ENCODE peak calls at places on chromosomes 16 and 17, in four cellular contexts. One of them, this sample, is unnamed.

GRCh38 chr17:10226930-10227695 is 28.7 kb upstream of the GAS7 start:
- DNase-seq in SK-N-SH: peak
- DNase-seq in GM12878: no peak
- DNase-seq in HepG2: peak
- DNase-seq in this sample: peak

GRCh38 chr16:83903739-83904138 is 4.8 kb downstream of the MLYCD start:
- DNase-seq in HepG2: no peak
- DNase-seq in GM12878: no peak
- DNase-seq in SK-N-SH: no peak
- DNase-seq in this sample: no peak

GRCh38 chr16:19291459-19291858 is 5.9 kb downstream of the CLEC19A start:
- DNase-seq in HepG2: no peak
- DNase-seq in GM12878: no peak
- DNase-seq in SK-N-SH: no peak
- DNase-seq in this sample: no peak

GRCh38 chr17:74759941-74760340 is 11.5 kb downstream of the NHERF1 start:
- DNase-seq in SK-N-SH: peak
- DNase-seq in HepG2: no peak
- DNase-seq in GM12878: no peak
- DNase-seq in this sample: no peak

GRCh38 chr17:27651411-27652345 is 20.7 kb downstream of the LGALS9 start:
- DNase-seq in SK-N-SH: peak
- DNase-seq in GM12878: no peak
- DNase-seq in HepG2: peak
- DNase-seq in this sample: peak

GRCh38 chr17:28407130-28407973 is 1.3 kb upstream of the SLC46A1 start:
- DNase-seq in HepG2: no peak
- DNase-seq in SK-N-SH: no peak
- DNase-seq in GM12878: no peak
- DNase-seq in this sample: peak

GRCh38 chr16:22816475-22816874 is 2.5 kb downstream of the HS3ST2 start:
- DNase-seq in GM12878: no peak
- DNase-seq in SK-N-SH: no peak
- DNase-seq in HepG2: no peak
- DNase-seq in this sample: no peak

GRCh38 chr16:86625821-86626220 is 47.5 kb downstream of the FOXL1 start:
- DNase-seq in SK-N-SH: no peak
- DNase-seq in HepG2: no peak
- DNase-seq in GM12878: no peak
- DNase-seq in this sample: no peak

GRCh38 chr16:48499822-48500440 is 110.0 kb downstream of the N4BP1 start:
- DNase-seq in HepG2: no peak
- DNase-seq in SK-N-SH: peak
- DNase-seq in GM12878: no peak
- DNase-seq in this sample: no peak

GRCh38 chr16:73196670-73197069 is 148.7 kb upstream of the ZFHX3 start:
- DNase-seq in GM12878: peak
- DNase-seq in HepG2: peak
- DNase-seq in SK-N-SH: peak
- DNase-seq in this sample: peak

GRCh38 chr16:81779540-81780320 is 639 bp downstream of the PLCG2 start:
- DNase-seq in HepG2: no peak
- DNase-seq in SK-N-SH: no peak
- DNase-seq in GM12878: no peak
- DNase-seq in this sample: peak

GRCh38 chr16:80602894-80603293 is 62.1 kb downstream of the DYNLRB2 start:
- DNase-seq in HepG2: no peak
- DNase-seq in SK-N-SH: no peak
- DNase-seq in GM12878: no peak
- DNase-seq in this sample: no peak

GRCh38 chr16:80604600-80605355 is 64.0 kb downstream of the DYNLRB2 start:
- DNase-seq in SK-N-SH: no peak
- DNase-seq in GM12878: no peak
- DNase-seq in HepG2: no peak
- DNase-seq in this sample: no peak

GRCh38 chr16:80610489-80611156 is 69.8 kb downstream of the DYNLRB2 start:
- DNase-seq in SK-N-SH: no peak
- DNase-seq in HepG2: no peak
- DNase-seq in GM12878: no peak
- DNase-seq in this sample: no peak

GRCh38 chr16:80607204-80607603 is 66.4 kb downstream of the DYNLRB2 start:
- DNase-seq in GM12878: no peak
- DNase-seq in HepG2: no peak
- DNase-seq in SK-N-SH: no peak
- DNase-seq in this sample: no peak

GRCh38 chr16:80606221-80606766 is 65.5 kb downstream of the DYNLRB2 start:
- DNase-seq in GM12878: no peak
- DNase-seq in HepG2: no peak
- DNase-seq in SK-N-SH: no peak
- DNase-seq in this sample: no peak
- H3K4me3 ChIP-seq in GM12878: no peak
- H3K4me3 ChIP-seq in HepG2: no peak
- H3K4me3 ChIP-seq in SK-N-SH: no peak
- H3K4me3 ChIP-seq in this sample: no peak

GRCh38 chr17:78861229-78861628 is 20.6 kb upstream of the USP36 start:
- DNase-seq in SK-N-SH: no peak
- DNase-seq in GM12878: no peak
- DNase-seq in HepG2: no peak
- DNase-seq in this sample: no peak
- TF ChIP-seq TCF12 in SK-N-SH: no peak
- TF ChIP-seq TCF12 in GM12878: no peak
- TF ChIP-seq TCF12 in HepG2: no peak
- TF ChIP-seq TCF12 in this sample: no peak

DNA sequence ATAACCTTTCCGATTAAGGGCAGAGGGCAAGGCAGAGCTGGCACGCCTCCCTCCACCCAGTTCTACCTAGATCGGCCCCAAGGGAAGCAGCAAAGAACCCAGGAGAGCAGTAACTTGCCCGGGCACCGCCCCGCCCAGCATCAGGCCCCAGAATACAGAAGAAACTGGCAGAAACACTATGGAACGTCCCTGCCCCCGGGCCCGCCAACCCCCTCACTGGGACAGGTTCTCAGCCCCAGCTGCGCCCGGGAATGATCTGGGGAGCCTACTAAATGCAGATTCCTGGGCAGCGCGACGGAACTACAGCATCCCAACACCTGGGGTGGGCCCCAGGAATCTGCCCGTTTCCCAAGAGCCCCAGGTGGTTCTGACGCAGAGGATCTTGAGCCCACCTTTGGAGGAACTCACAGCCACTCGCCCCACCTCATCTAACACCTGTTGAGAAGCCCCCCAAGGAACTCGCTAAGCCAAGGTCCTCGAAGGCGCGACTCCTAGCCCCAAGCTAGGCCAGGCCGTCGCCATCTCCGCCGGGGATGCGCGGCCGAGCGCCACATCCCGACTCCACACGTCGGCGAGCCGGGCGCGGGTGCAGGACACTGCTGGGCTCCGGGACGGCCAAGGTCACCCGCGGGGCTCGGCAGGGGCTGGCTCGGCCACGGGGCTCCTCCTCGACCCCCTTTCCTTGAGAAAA is 1.1 kb downstream of the CDIP1 start:
- DNase-seq in GM12878: no peak
- DNase-seq in SK-N-SH: peak
- DNase-seq in HepG2: no peak
- DNase-seq in this sample: no peak
- H3K4me3 ChIP-seq in GM12878: peak
- H3K4me3 ChIP-seq in SK-N-SH: peak
- H3K4me3 ChIP-seq in HepG2: peak
- H3K4me3 ChIP-seq in this sample: peak

GRCh38 chr16:50635505-50636392 is 45.4 kb downstream of the SNX20 start:
- DNase-seq in GM12878: no peak
- DNase-seq in SK-N-SH: peak
- DNase-seq in HepG2: no peak
- DNase-seq in this sample: no peak
- TF ChIP-seq TCF12 in GM12878: no peak
- TF ChIP-seq TCF12 in SK-N-SH: no peak
- TF ChIP-seq TCF12 in HepG2: no peak
- TF ChIP-seq TCF12 in this sample: no peak

GRCh38 chr16:2985893-2986355 is 5.7 kb upstream of the PKMYT1 start:
- DNase-seq in HepG2: no peak
- DNase-seq in SK-N-SH: no peak
- DNase-seq in GM12878: no peak
- DNase-seq in this sample: no peak
- H3K4me3 ChIP-seq in HepG2: no peak
- H3K4me3 ChIP-seq in SK-N-SH: no peak
- H3K4me3 ChIP-seq in GM12878: no peak
- H3K4me3 ChIP-seq in this sample: no peak

GRCh38 chr16:56041556-56042140 is 149.6 kb upstream of the GNAO1 start:
- DNase-seq in SK-N-SH: peak
- DNase-seq in HepG2: peak
- DNase-seq in GM12878: no peak
- DNase-seq in this sample: peak
- TF ChIP-seq TCF12 in SK-N-SH: no peak
- TF ChIP-seq TCF12 in HepG2: no peak
- TF ChIP-seq TCF12 in GM12878: no peak
- TF ChIP-seq TCF12 in this sample: no peak

GRCh38 chr17:78133179-78133951 is 2.8 kb downstream of the TMC8 start:
- DNase-seq in GM12878: no peak
- DNase-seq in HepG2: no peak
- DNase-seq in SK-N-SH: no peak
- DNase-seq in this sample: no peak
- H3K4me3 ChIP-seq in GM12878: peak
- H3K4me3 ChIP-seq in HepG2: no peak
- H3K4me3 ChIP-seq in SK-N-SH: no peak
- H3K4me3 ChIP-seq in this sample: no peak

DNA sequence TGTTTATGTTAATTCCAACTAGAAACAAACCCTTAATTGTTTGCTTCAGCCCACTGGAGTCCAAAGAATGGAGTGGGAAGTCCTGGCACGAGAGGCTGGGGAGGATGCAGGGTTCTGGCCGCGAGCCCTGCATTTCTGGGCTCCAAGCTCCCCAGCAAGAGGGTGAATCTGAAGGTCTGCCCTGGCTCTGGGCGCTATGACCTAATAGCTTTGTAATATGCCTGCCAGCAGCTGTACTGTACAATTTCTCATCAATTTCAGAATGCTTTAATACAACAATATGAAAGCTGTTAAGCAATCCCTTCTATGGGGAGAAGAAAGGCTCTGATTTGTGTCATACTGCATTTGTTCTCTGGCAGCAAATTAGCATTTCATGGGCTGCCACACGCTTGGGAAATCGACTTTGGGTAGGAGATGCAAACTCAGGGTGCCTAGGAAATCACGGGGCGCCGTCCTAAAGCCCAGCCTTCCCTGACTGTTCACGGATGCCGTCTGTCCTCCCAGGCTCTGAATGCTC is 43.8 kb downstream of the NDEL1 start:
- DNase-seq in HepG2: no peak
- DNase-seq in GM12878: no peak
- DNase-seq in SK-N-SH: no peak
- DNase-seq in this sample: no peak
- TF ChIP-seq TCF12 in HepG2: no peak
- TF ChIP-seq TCF12 in GM12878: no peak
- TF ChIP-seq TCF12 in SK-N-SH: no peak
- TF ChIP-seq TCF12 in this sample: no peak

This sample was measured in H1.